ENCODE peak calls at places on chromosomes 7 and 10, in six cellular contexts. J, P, H, V, Y and B are unnamed samples. For H3K9me3, the result is how much of the 10 kb centered on the place peaks cover.

GRCh38 chr10:70142555-70142954 is 3.9 kb downstream of the TYSND1 start:
- DNase-seq in P (no peak), Y (no peak), H (no peak), J (no peak), V (no peak), B (no peak)

GRCh38 chr10:44960482-44961230 is 1.1 kb downstream of the RASSF4 start:
- DNase-seq in H (no peak), Y (peak), V (no peak), J (no peak), P (no peak), B (no peak)

GRCh38 chr7:134907000-134907399 is 79.3 kb upstream of the AGBL3 start:
- DNase-seq in V (no peak), H (no peak), Y (no peak), P (no peak), J (no peak), B (no peak)

GRCh38 chr7:38424750-38425463 is 151.5 kb upstream of the TARP start:
- DNase-seq in P (no peak), V (no peak), J (no peak), H (no peak), Y (no peak), B (no peak)

GRCh38 chr10:228366-228765 is 93.1 kb downstream of the ZMYND11 start:
- DNase-seq in Y (no peak), J (no peak), P (no peak), V (peak), H (no peak), B (no peak)

GRCh38 chr10:73888514-73888913 is 14.2 kb upstream of the CAMK2G start:
- DNase-seq in J (peak), P (no peak), V (peak), Y (no peak), H (no peak), B (no peak)

GRCh38 chr7:136142583-136142982 is 165.4 kb upstream of the MTPN start:
- DNase-seq in V (no peak), Y (no peak), H (no peak), P (no peak), J (no peak), B (no peak)

GRCh38 chr7:126185959-126186580 is 1066.7 kb downstream of the GRM8 start:
- DNase-seq in V (peak), P (peak), J (no peak), H (no peak), Y (no peak), B (no peak)

GRCh38 chr10:45420453-45421192 is 46.6 kb downstream of the ALOX5 start:
- DNase-seq in H (peak), V (peak), J (peak), P (peak), Y (peak), B (peak)

GRCh38 chr10:30820282-30820991 is 190.9 kb upstream of the LYZL2 start:
- DNase-seq in P (no peak), J (peak), V (no peak), Y (no peak), H (no peak), B (no peak)

GRCh38 chr7:132149801-132150310 is 426.4 kb downstream of the PLXNA4 start:
- DNase-seq in V (no peak), J (no peak), P (no peak), Y (no peak), H (no peak), B (no peak)

GRCh38 chr7:5595545-5596045 is 172.0 kb upstream of the TNRC18 start:
- DNase-seq in H (no peak), V (peak), J (peak), P (no peak), Y (peak), B (no peak)

GRCh38 chr10:78417425-78418370 is 384.0 kb downstream of the RPS24 start:
- DNase-seq in Y (no peak), V (no peak), P (no peak), J (no peak), H (no peak), B (no peak)

GRCh38 chr10:78416031-78416800 is 382.6 kb downstream of the RPS24 start:
- DNase-seq in H (no peak), J (peak), V (peak), Y (no peak), P (no peak), B (no peak)

GRCh38 chr10:78419481-78420265 is 386.0 kb downstream of the RPS24 start:
- DNase-seq in V (no peak), Y (no peak), P (no peak), H (peak), J (no peak), B (no peak)

GRCh38 chr10:78424721-78425120 is 391.1 kb downstream of the RPS24 start:
- DNase-seq in P (no peak), H (no peak), V (no peak), Y (no peak), J (no peak), B (no peak)

GRCh38 chr10:78420946-78421732 is 387.5 kb downstream of the RPS24 start:
- DNase-seq in V (no peak), Y (no peak), H (no peak), J (no peak), P (no peak), B (no peak)
- H3K4me3 ChIP-seq in V (no peak), Y (no peak), H (no peak), J (no peak), P (no peak), B (no peak)

GRCh38 chr7:157874208-157874816 is 537.5 kb downstream of the DNAJB6 start:
- DNase-seq in J (no peak), V (no peak), P (peak), Y (no peak), H (no peak), B (no peak)
- H3K9me3 ChIP-seq in J (under half), V (under half), P (under half), Y (under half), H (under half), B (under half)

GRCh38 chr7:34087892-34088891 is 182.9 kb downstream of the BMPER start:
- DNase-seq in V (peak), P (no peak), Y (no peak), J (no peak), H (no peak), B (no peak)

GRCh38 chr7:34086064-34086463 is 180.7 kb downstream of the BMPER start:
- DNase-seq in Y (no peak), V (no peak), P (no peak), H (no peak), J (no peak), B (no peak)

GRCh38 chr7:34083440-34083839 is 178.1 kb downstream of the BMPER start:
- DNase-seq in P (no peak), H (no peak), Y (no peak), J (no peak), V (no peak), B (no peak)

GRCh38 chr7:34081931-34082330 is 176.6 kb downstream of the BMPER start:
- DNase-seq in V (no peak), P (no peak), Y (no peak), H (no peak), J (no peak), B (no peak)

GRCh38 chr7:34084651-34085050 is 179.3 kb downstream of the BMPER start:
- DNase-seq in V (no peak), H (no peak), J (no peak), P (no peak), Y (no peak), B (no peak)
- H3K27ac ChIP-seq in V (no peak), H (no peak), J (no peak), P (no peak), Y (no peak), B (no peak)

DNA sequence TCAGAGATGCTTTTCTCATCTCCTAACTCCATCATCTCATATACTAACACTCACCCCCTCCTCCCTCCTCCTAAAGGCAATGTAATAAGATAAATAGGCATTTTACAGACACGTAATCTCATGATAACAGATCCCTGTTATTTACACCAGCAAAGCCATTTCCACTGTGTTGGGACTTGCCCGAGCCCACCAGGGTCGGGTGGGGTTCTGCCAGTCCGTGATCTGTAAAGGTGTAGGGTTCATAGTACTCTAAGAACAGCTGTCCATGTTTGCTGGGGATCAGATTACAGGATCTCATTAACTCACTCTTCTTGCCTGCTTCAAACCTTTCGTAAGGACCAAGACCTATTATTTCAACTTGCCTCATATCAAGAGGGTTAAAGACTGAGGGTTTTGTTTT is 172.4 kb downstream of the FZD1 start:
- DNase-seq in P (no peak), Y (no peak), J (no peak), V (no peak), H (no peak), B (no peak)
- H3K4me3 ChIP-seq in P (no peak), Y (no peak), J (no peak), V (no peak), H (no peak), B (no peak)